ENCODE peak calls at places on chromosomes 2 and 18, in nine cellular contexts. O is HCT116, X is breast epithelium, S is spleen, I is stomach, H is K562, A is transverse colon, F is GM12878, N is GM12891. K is an unnamed sample.

GRCh38 chr2:10559101-10559500 is 111.0 kb upstream of the ODC1 start:
- DNase-seq in I (no peak), O (no peak), N (no peak), F (no peak), S (no peak), H (no peak), A (no peak), X (no peak), K (no peak)

GRCh38 chr2:25561136-25561850 is 112.1 kb downstream of the DTNB start:
- DNase-seq in H (no peak), X (no peak), O (no peak), N (no peak), A (no peak), I (no peak), F (no peak), S (no peak), K (no peak)

GRCh38 chr2:217527586-217528202 is 475.1 kb downstream of the TNS1 start:
- DNase-seq in S (no peak), H (no peak), A (no peak), I (no peak), X (no peak), N (no peak), O (no peak), F (no peak), K (no peak)

GRCh38 chr2:48482313-48482712 is 47.6 kb upstream of the STON1 start:
- DNase-seq in H (no peak), A (no peak), N (no peak), I (no peak), F (no peak), S (no peak), O (no peak), X (no peak), K (no peak)

GRCh38 chr2:71588497-71588896 is 135.1 kb downstream of the DYSF start:
- DNase-seq in H (no peak), A (no peak), F (no peak), N (no peak), O (no peak), X (no peak), S (no peak), I (no peak), K (no peak)

GRCh38 chr2:166090346-166090745 is 37.5 kb downstream of the SCN1A start:
- DNase-seq in H (no peak), O (no peak), A (no peak), I (no peak), N (no peak), X (no peak), F (no peak), S (no peak), K (no peak)

GRCh38 chr2:30268296-30268871 is 37.0 kb downstream of the LBH start:
- DNase-seq in I (no peak), N (no peak), X (no peak), O (no peak), S (no peak), H (no peak), A (no peak), F (no peak), K (no peak)

GRCh38 chr2:27638709-27639108 is 9.9 kb downstream of the GPN1 start:
- DNase-seq in I (no peak), O (no peak), F (no peak), H (no peak), X (no peak), S (no peak), A (no peak), N (no peak), K (no peak)

GRCh38 chr2:130828461-130828860 is 8.3 kb upstream of the ARHGEF4 start:
- DNase-seq in O (no peak), H (no peak), N (no peak), I (no peak), S (peak), A (no peak), X (no peak), F (no peak), K (no peak)

GRCh38 chr18:7438631-7439030 is 128.5 kb upstream of the PTPRM start:
- DNase-seq in X (no peak), F (no peak), A (no peak), O (no peak), S (no peak), N (no peak), H (no peak), I (no peak), K (no peak)
- TF ChIP-seq POLR2A in X (no peak), F (no peak), A (no peak), O (no peak), S (no peak), N (no peak), H (no peak), I (no peak), K (no peak)

DNA sequence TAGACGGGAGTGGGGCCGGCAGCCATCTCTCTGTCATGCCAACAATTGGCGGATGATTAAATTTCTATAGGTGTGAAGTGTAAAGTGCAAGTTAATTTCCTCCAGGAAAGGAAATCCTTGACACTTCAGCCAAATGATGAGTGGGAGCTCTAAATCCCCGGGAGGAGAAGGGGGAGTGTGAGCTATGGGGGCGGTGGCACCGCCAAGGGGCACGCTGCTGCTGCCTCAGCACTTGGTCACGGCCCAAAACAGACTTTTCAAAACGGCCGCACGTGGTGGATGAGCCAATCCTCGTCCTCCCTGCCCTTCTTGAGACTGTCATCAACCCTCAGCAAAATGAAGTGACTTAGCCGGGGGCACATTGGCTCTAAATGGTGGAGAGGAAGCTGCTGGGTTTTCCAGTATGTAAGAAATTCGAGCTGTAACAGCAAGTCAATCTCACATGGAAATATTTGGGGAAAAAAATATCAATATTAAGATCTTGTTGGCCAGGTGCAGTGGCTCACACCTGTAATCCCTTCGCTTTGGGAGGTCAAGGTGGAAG is 200.8 kb downstream of the TFCP2L1 start:
- DNase-seq in X (no peak), O (no peak), S (no peak), I (no peak), N (no peak), F (no peak), H (no peak), A (no peak), K (no peak)
- TF ChIP-seq POLR2AphosphoS5 in X (no peak), O (no peak), S (no peak), I (no peak), N (no peak), F (no peak), H (no peak), A (no peak), K (no peak)

GRCh38 chr2:187550797-187551306 is 3.4 kb downstream of the TFPI start:
- DNase-seq in N (no peak), O (no peak), H (no peak), F (no peak), I (no peak), A (no peak), X (no peak), S (no peak), K (no peak)

GRCh38 chr2:187552381-187552780 is 1.9 kb downstream of the TFPI start:
- DNase-seq in I (no peak), A (no peak), F (no peak), O (no peak), X (no peak), S (no peak), H (no peak), N (no peak), K (no peak)

GRCh38 chr2:187554704-187555082 is 458 bp upstream of the TFPI start:
- DNase-seq in N (no peak), O (no peak), H (no peak), I (no peak), X (no peak), S (no peak), A (no peak), F (no peak), K (no peak)

GRCh38 chr2:187553908-187554703 is at the start of gene TFPI:
- DNase-seq in O (no peak), N (no peak), S (no peak), F (no peak), I (no peak), H (peak), X (no peak), A (no peak), K (no peak)

GRCh38 chr2:187552959-187553681 is 1.1 kb downstream of the TFPI start:
- DNase-seq in N (no peak), X (no peak), S (no peak), I (no peak), F (no peak), O (no peak), H (peak), A (no peak), K (no peak)
- TF ChIP-seq POLR2A in N (no peak), X (no peak), S (no peak), I (no peak), F (no peak), O (no peak), H (peak), A (no peak), K (no peak)

GRCh38 chr2:439540-440465 is 151.9 kb upstream of the ALKAL2 start:
- DNase-seq in A (no peak), S (no peak), O (no peak), X (peak), I (no peak), F (no peak), N (no peak), H (no peak), K (no peak)
- TF ChIP-seq POLR2AphosphoS5 in A (no peak), S (peak), O (no peak), X (no peak), I (no peak), F (no peak), N (no peak), H (no peak), K (no peak)

GRCh38 chr2:20515293-20516220 is 68.7 kb downstream of the RHOB start:
- DNase-seq in N (no peak), A (no peak), F (no peak), O (no peak), I (no peak), X (no peak), H (no peak), S (peak), K (no peak)
- TF ChIP-seq POLR2A in N (no peak), A (no peak), F (no peak), O (no peak), I (no peak), X (no peak), H (no peak), S (no peak), K (no peak)

GRCh38 chr2:191150451-191151314 is at the start of gene STAT4:
- DNase-seq in H (no peak), S (peak), X (peak), I (peak), O (peak), N (no peak), F (peak), A (peak), K (no peak)

GRCh38 chr2:191151315-191151698 is 513 bp upstream of the STAT4 start:
- DNase-seq in S (peak), O (no peak), H (no peak), A (no peak), F (no peak), I (no peak), N (no peak), X (no peak), K (no peak)

GRCh38 chr2:191152841-191153240 is 2.0 kb upstream of the STAT4 start:
- DNase-seq in N (no peak), O (no peak), A (no peak), X (no peak), I (no peak), S (no peak), F (no peak), H (no peak), K (no peak)

GRCh38 chr2:191148766-191149165 is 2.0 kb downstream of the STAT4 start:
- DNase-seq in X (no peak), N (no peak), O (no peak), F (no peak), I (no peak), H (no peak), S (no peak), A (no peak), K (no peak)

GRCh38 chr2:191150121-191150450 is 708 bp downstream of the STAT4 start:
- DNase-seq in H (no peak), O (no peak), S (no peak), A (no peak), F (no peak), N (no peak), X (no peak), I (no peak), K (no peak)
- TF ChIP-seq POLR2AphosphoS5 in H (no peak), O (no peak), S (no peak), A (no peak), F (no peak), N (no peak), X (no peak), I (no peak), K (no peak)

DNA sequence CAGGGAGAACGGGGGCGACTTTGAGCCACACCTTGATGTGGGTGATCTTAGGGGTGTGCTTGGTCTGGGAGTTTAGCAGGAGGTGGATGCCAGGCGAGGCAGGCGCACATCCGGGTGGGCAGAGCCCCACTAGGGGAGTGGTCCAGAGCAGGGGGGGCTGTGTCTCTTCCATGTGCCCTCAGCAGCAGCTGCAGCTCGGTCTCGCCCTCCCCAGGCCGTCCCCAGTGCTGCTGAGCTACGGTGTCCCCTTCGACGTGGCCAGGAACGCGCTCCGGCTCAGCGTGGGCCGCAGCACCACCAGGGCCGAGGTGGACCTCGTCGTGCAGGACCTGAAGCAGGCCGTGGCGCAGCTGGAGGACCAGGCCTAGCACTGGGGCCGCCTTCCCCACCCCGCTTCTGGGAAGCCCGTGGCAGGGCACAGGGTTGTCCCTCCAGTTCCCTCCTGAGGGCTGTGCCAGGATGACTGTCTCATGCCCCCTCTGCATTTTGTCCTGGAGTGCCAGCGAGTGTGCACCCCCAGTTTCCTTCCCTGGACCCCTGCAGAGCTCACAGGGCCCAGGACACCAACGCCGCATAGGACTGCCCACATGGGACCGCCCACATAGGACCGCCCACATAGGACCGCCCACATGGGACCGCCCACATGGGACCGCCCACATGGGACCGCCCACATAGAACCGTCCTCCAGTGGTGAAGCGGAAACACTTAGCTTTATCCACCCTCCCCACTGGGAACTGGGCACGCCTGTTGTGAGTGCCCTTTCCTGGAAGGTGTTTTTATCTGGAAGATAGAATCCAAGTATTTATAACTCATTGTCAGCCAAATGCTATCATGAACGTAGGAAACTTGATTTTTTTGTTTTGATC is 1.9 kb upstream of the ESPNL start:
- DNase-seq in N (peak), S (no peak), H (peak), I (peak), O (peak), A (peak), X (no peak), F (no peak), K (peak)
- TF ChIP-seq POLR2A in N (no peak), S (no peak), H (no peak), I (no peak), O (no peak), A (peak), X (no peak), F (peak), K (no peak)

DNA sequence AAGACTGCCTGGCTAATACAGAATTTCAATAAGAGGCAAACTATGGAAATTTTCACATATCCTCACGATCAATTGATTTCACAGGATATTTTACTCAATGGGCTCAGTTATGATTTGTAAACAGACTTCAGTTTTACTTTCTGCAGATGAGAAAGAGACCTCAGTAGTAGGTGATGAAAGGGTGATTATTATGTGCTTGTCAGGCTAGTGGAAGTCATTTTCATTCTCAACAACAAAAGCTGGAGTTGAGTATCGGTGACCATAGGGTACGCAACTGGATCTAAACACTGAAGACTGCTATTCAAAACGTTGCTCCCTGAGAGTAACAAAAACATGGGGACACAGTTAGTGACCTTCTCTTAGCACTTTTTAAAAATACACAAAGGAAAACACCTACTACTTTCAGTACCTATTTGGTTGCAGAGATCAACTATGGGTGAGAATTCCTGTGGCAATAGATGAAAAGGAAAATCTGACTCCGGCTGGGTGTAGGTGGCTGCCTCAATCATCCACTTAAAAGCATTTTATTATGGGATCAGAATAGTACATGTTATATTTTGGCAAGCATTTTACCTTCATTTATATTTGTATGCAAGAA is 126.2 kb upstream of the VRK2 start:
- DNase-seq in I (no peak), N (no peak), X (no peak), O (no peak), H (no peak), A (no peak), S (no peak), F (no peak), K (no peak)
- TF ChIP-seq POLR2AphosphoS5 in I (no peak), N (no peak), X (no peak), O (no peak), H (no peak), A (no peak), S (no peak), F (no peak), K (no peak)

DNA sequence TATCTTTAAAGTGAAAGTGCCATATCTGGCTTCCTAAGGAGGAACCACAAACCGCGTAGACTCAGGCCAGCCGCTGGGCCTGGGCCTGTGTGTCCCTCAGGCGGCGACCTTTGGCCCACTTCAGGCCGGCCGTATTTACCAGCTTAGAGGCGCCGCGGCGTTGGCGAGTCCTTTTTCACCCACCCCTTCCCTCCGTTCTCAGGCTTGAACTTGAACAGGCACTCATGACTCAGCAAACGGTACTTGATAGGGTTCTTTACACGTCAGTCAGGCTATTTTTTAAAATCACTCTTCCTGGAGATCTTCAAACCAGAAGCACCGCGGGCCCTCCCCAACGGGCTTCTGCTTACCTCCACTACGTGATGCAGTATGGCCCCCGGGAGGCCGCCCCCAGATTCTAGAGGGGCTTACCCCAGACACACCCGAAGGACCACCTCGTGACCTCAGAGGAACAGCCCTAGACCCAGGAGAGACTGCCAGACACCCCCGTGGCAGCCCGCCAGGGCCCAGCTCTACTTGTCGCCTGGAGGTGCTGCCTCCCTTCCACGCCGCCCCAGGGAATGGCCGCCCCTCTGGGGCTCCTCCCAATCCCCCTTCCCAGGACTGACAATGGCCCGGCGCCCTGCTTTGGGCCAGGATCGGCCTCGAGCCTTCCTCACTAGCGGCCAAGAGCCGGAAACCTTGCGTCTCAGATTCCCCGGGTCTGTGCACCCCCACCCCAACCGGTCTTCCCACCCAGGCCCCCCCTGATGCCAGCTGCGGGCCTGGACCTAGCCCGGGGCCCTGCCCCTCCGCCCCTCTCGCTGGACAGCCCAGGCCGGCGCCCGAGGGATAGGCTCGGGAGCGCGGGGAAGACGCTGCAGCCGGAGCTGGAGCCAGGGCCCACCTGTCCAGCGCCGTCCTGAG is 33.8 kb upstream of the IMPA2 start:
- DNase-seq in H (peak), X (peak), N (peak), A (peak), O (peak), F (peak), I (peak), S (peak), K (peak)
- TF ChIP-seq POLR2A in H (peak), X (no peak), N (no peak), A (peak), O (no peak), F (peak), I (peak), S (no peak), K (no peak)